ENCODE peak calls at places on chromosomes 4 and X, in eight cellular contexts. L is HEK293T; Z is iPS-NIHi11; P is foreskin fibroblast; J is hypothalamus; T is EL; G is NCI-H1048; C is stimulated activated CD4-positive, alpha-beta T cell treated with anti-CD3 and anti-CD28 coated beads, Interleukin-4, amount 100 ng/mL, for 1 hour. E is an unnamed sample.

GRCh38 chrX:10156199-10157031 is at the start of gene CLCN4:
- DNase-seq in L (peak; percentile 53), Z (peak; percentile 73), P (peak; percentile 22), J (peak; percentile 50), T (no peak), G (no peak), C (no peak), E (no peak)

GRCh38 chr4:36280555-36280954 is 861 bp upstream of the DTHD1 start:
- DNase-seq in L (no peak), Z (peak; percentile 17), P (no peak), J (no peak), T (no peak), G (no peak), C (no peak), E (no peak)

GRCh38 chrX:65035451-65035779 is 59.2 kb upstream of the ZC4H2 start:
- DNase-seq in L (no peak), Z (peak; percentile 13), P (peak; percentile 5), J (peak; percentile 8), T (peak; percentile 23), G (no peak), C (no peak), E (peak; percentile 18)

GRCh38 chrX:148732743-148733142 is 232.3 kb downstream of the AFF2 start:
- DNase-seq in L (no peak), Z (no peak), P (no peak), J (no peak), T (no peak), G (no peak), C (no peak), E (no peak)

GRCh38 chrX:151153086-151153485 is 23.3 kb upstream of the GPR50 start:
- DNase-seq in L (no peak), Z (peak; percentile 45), P (peak; percentile 32), J (no peak), T (peak; percentile 76), G (no peak), C (no peak), E (no peak)

GRCh38 chrX:148380614-148381561 is 119.5 kb upstream of the AFF2 start:
- DNase-seq in L (no peak), Z (no peak), P (no peak), J (no peak), T (no peak), G (no peak), C (peak; percentile 21), E (peak; percentile 1)

GRCh38 chr4:100517864-100518341 is at the start of gene EMCN:
- DNase-seq in L (no peak), Z (no peak), P (no peak), J (no peak), T (no peak), G (no peak), C (no peak), E (no peak)

GRCh38 chr4:153465583-153465921 is 608 bp upstream of the TMEM131L start:
- DNase-seq in L (peak; percentile 45), Z (peak; percentile 63), P (peak; percentile 63), J (peak; percentile 13), T (peak; percentile 64), G (no peak), C (peak; percentile 26), E (no peak)